ENCODE peak calls at places on chromosomes 2 and 18, in four cellular contexts. One of them, this sample, is unnamed.

GRCh38 chr18:76660571-76661192 is 161.7 kb upstream of the ZNF236 start:
- DNase-seq in Peyer's patch: no peak
- DNase-seq in AG04450: no peak
- DNase-seq in adrenal gland: no peak
- DNase-seq in this sample: no peak

GRCh38 chr18:45590060-45590537 is 25.2 kb upstream of the SLC14A2 start:
- DNase-seq in Peyer's patch: no peak
- DNase-seq in adrenal gland: no peak
- DNase-seq in AG04450: no peak
- DNase-seq in this sample: no peak

GRCh38 chr2:160911258-160911657 is 249.0 kb upstream of the TANK start:
- DNase-seq in Peyer's patch: no peak
- DNase-seq in AG04450: no peak
- DNase-seq in adrenal gland: no peak
- DNase-seq in this sample: no peak

GRCh38 chr2:98467082-98467536 is 22.5 kb downstream of the INPP4A start:
- DNase-seq in AG04450: no peak
- DNase-seq in Peyer's patch: peak
- DNase-seq in adrenal gland: no peak
- DNase-seq in this sample: no peak

GRCh38 chr2:101574622-101575021 is 99.7 kb upstream of the RFX8 start:
- DNase-seq in Peyer's patch: no peak
- DNase-seq in AG04450: no peak
- DNase-seq in adrenal gland: no peak
- DNase-seq in this sample: no peak

GRCh38 chr2:10454505-10454904 is 6.4 kb upstream of the ODC1 start:
- DNase-seq in AG04450: no peak
- DNase-seq in adrenal gland: no peak
- DNase-seq in Peyer's patch: no peak
- DNase-seq in this sample: no peak

GRCh38 chr2:218051908-218052307 is 17.1 kb upstream of the RUFY4 start:
- DNase-seq in AG04450: no peak
- DNase-seq in adrenal gland: no peak
- DNase-seq in Peyer's patch: no peak
- DNase-seq in this sample: no peak

GRCh38 chr2:207183506-207183905 is 17.8 kb upstream of the KLF7 start:
- DNase-seq in Peyer's patch: no peak
- DNase-seq in AG04450: no peak
- DNase-seq in adrenal gland: no peak
- DNase-seq in this sample: no peak

GRCh38 chr18:77127769-77128671 is 4.6 kb downstream of the MBP start:
- DNase-seq in adrenal gland: no peak
- DNase-seq in Peyer's patch: peak
- DNase-seq in AG04450: peak
- DNase-seq in this sample: peak

GRCh38 chr2:205734436-205734835 is 52.1 kb downstream of the NRP2 start:
- DNase-seq in adrenal gland: peak
- DNase-seq in AG04450: peak
- DNase-seq in Peyer's patch: no peak
- DNase-seq in this sample: no peak

GRCh38 chr2:26614205-26615128 is 26.7 kb downstream of the CIB4 start:
- DNase-seq in Peyer's patch: peak
- DNase-seq in AG04450: no peak
- DNase-seq in adrenal gland: peak
- DNase-seq in this sample: no peak

GRCh38 chr2:73983322-73984202 is 1.1 kb upstream of the TET3 start:
- DNase-seq in adrenal gland: no peak
- DNase-seq in AG04450: no peak
- DNase-seq in Peyer's patch: peak
- DNase-seq in this sample: no peak
- TF ChIP-seq CTCF in adrenal gland: no peak
- TF ChIP-seq CTCF in AG04450: no peak
- TF ChIP-seq CTCF in Peyer's patch: peak
- TF ChIP-seq CTCF in this sample: no peak

GRCh38 chr2:66437055-66437454 is 2.1 kb downstream of the MEIS1 start:
- DNase-seq in adrenal gland: no peak
- DNase-seq in AG04450: no peak
- DNase-seq in Peyer's patch: no peak
- DNase-seq in this sample: no peak

GRCh38 chr2:66438498-66439290 is 3.8 kb downstream of the MEIS1 start:
- DNase-seq in AG04450: no peak
- DNase-seq in adrenal gland: no peak
- DNase-seq in Peyer's patch: no peak
- DNase-seq in this sample: no peak

GRCh38 chr2:66436546-66436945 is 1.6 kb downstream of the MEIS1 start:
- DNase-seq in Peyer's patch: no peak
- DNase-seq in adrenal gland: no peak
- DNase-seq in AG04450: no peak
- DNase-seq in this sample: no peak

GRCh38 chr2:66439291-66440010 is 4.5 kb downstream of the MEIS1 start:
- DNase-seq in adrenal gland: peak
- DNase-seq in Peyer's patch: no peak
- DNase-seq in AG04450: no peak
- DNase-seq in this sample: no peak

DNA sequence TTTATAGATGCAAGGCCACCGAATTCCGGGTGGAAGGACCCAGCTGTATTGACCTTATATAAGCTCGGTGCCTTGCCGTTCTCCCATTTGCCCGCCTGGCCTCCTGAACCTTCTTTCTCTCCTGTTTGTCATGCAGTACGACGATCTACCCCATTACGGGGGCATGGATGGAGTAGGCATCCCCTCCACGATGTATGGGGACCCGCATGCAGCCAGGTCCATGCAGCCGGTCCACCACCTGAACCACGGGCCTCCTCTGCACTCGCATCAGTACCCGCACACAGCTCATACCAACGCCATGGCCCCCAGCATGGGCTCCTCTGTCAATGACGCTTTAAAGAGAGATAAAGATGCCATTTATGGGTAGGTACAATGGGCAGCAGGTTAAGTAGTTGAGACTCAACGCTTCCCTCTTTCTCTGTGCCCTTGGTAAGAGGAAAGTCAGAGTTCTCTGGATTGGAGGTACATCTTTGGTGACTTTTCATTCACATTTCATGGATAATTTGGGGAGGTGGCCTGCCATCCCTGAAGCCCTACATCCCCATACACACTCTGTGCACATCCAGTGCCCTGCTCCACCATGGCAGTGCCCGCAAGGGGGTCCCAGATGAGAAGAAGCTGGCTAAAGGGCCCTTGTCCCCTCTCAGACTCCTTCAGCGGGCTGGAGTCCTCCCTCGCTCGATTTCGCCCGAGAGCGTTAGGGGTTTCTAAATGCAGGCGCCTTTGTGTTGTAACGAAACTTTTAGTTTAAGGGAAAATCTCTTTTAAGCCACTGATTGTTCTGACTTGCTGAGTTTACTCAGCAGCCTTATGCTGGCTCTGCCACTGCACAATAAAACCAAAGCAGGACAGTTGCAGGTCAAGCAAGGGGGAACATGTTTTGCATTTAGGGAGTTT is 2.9 kb downstream of the MEIS1 start:
- DNase-seq in adrenal gland: peak
- DNase-seq in Peyer's patch: no peak
- DNase-seq in AG04450: no peak
- DNase-seq in this sample: no peak
- H3K4me3 ChIP-seq in adrenal gland: peak
- H3K4me3 ChIP-seq in Peyer's patch: peak
- H3K4me3 ChIP-seq in AG04450: peak
- H3K4me3 ChIP-seq in this sample: peak

GRCh38 chr2:195956725-195957124 is 111.9 kb downstream of the DNAH7 start:
- DNase-seq in Peyer's patch: no peak
- DNase-seq in AG04450: no peak
- DNase-seq in adrenal gland: no peak
- DNase-seq in this sample: no peak

GRCh38 chr2:195967336-195967735 is 101.3 kb downstream of the DNAH7 start:
- DNase-seq in Peyer's patch: no peak
- DNase-seq in adrenal gland: no peak
- DNase-seq in AG04450: no peak
- DNase-seq in this sample: no peak

DNA sequence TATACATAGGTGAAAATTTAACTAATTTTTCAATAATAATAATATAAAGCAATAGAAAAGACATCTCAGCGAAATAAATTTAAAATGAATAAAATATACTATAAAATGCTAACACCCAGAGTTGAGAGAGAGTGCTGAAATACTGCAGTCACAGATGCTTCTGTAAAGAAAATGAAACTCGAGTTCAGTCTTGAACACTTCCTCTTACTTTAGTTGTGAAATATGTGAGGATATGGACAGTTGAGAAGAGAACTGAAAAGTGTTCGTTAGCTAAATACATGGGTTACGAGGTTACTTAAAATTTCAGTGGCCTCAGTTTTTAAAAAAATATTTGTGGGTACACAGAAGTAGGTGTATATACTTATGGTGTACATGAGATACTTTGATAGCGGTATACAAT is 106.8 kb downstream of the DNAH7 start:
- DNase-seq in Peyer's patch: no peak
- DNase-seq in AG04450: no peak
- DNase-seq in adrenal gland: no peak
- DNase-seq in this sample: no peak
- TF ChIP-seq CTCF in Peyer's patch: no peak
- TF ChIP-seq CTCF in AG04450: no peak
- TF ChIP-seq CTCF in adrenal gland: no peak
- TF ChIP-seq CTCF in this sample: no peak

GRCh38 chr2:9287400-9288059 is 80.9 kb downstream of the ASAP2 start:
- DNase-seq in AG04450: peak
- DNase-seq in adrenal gland: no peak
- DNase-seq in Peyer's patch: no peak
- DNase-seq in this sample: peak

GRCh38 chr2:9286553-9287399 is 80.2 kb downstream of the ASAP2 start:
- DNase-seq in Peyer's patch: no peak
- DNase-seq in AG04450: no peak
- DNase-seq in adrenal gland: no peak
- DNase-seq in this sample: no peak

GRCh38 chr2:9285921-9286320 is 79.3 kb downstream of the ASAP2 start:
- DNase-seq in Peyer's patch: no peak
- DNase-seq in adrenal gland: no peak
- DNase-seq in AG04450: no peak
- DNase-seq in this sample: no peak

GRCh38 chr2:9288681-9289338 is 82.2 kb downstream of the ASAP2 start:
- DNase-seq in Peyer's patch: no peak
- DNase-seq in adrenal gland: no peak
- DNase-seq in AG04450: no peak
- DNase-seq in this sample: no peak

DNA sequence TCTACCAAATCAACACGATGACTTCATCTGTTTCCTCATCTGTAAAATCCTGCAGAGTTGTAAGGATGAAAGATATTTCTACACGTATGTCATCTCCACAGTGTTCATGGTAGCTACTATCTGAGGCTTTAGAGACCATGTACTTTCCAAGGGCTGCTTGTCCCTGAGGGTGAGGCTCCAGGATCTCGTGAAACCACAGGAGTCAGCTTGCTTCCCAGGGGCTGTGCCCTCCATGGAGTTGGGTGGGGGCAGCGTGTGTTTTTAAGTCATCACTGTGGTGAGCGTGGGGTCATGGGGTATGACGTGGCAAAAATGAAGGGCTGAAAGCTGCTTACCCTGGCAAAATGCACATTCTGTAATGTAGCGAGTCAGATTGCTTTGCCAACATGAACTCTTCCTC is 81.6 kb downstream of the ASAP2 start:
- DNase-seq in Peyer's patch: no peak
- DNase-seq in AG04450: peak
- DNase-seq in adrenal gland: no peak
- DNase-seq in this sample: peak
- H3K4me3 ChIP-seq in Peyer's patch: no peak
- H3K4me3 ChIP-seq in AG04450: no peak
- H3K4me3 ChIP-seq in adrenal gland: no peak
- H3K4me3 ChIP-seq in this sample: no peak

GRCh38 chr2:71483246-71483645 is 29.9 kb downstream of the DYSF start:
- DNase-seq in AG04450: no peak
- DNase-seq in adrenal gland: no peak
- DNase-seq in Peyer's patch: no peak
- DNase-seq in this sample: no peak

GRCh38 chr2:71481111-71481510 is 27.8 kb downstream of the DYSF start:
- DNase-seq in adrenal gland: no peak
- DNase-seq in AG04450: no peak
- DNase-seq in Peyer's patch: peak
- DNase-seq in this sample: no peak

GRCh38 chr2:71479261-71479660 is 25.9 kb downstream of the DYSF start:
- DNase-seq in Peyer's patch: peak
- DNase-seq in AG04450: no peak
- DNase-seq in adrenal gland: no peak
- DNase-seq in this sample: no peak

GRCh38 chr2:71484354-71484753 is 31.0 kb downstream of the DYSF start:
- DNase-seq in Peyer's patch: no peak
- DNase-seq in AG04450: no peak
- DNase-seq in adrenal gland: no peak
- DNase-seq in this sample: no peak

GRCh38 chr2:71482055-71482454 is 28.7 kb downstream of the DYSF start:
- DNase-seq in adrenal gland: no peak
- DNase-seq in AG04450: no peak
- DNase-seq in Peyer's patch: no peak
- DNase-seq in this sample: no peak
- TF ChIP-seq CTCF in adrenal gland: no peak
- TF ChIP-seq CTCF in AG04450: peak
- TF ChIP-seq CTCF in Peyer's patch: no peak
- TF ChIP-seq CTCF in this sample: no peak

GRCh38 chr2:212644195-212644837 is 105.7 kb upstream of the ERBB4 start:
- DNase-seq in adrenal gland: no peak
- DNase-seq in Peyer's patch: no peak
- DNase-seq in AG04450: no peak
- DNase-seq in this sample: no peak

GRCh38 chr2:212649646-212650045 is 111.0 kb upstream of the ERBB4 start:
- DNase-seq in AG04450: no peak
- DNase-seq in Peyer's patch: no peak
- DNase-seq in adrenal gland: no peak
- DNase-seq in this sample: no peak

GRCh38 chr2:212646698-212647097 is 108.1 kb upstream of the ERBB4 start:
- DNase-seq in Peyer's patch: no peak
- DNase-seq in AG04450: peak
- DNase-seq in adrenal gland: no peak
- DNase-seq in this sample: no peak
- H3K4me3 ChIP-seq in Peyer's patch: no peak
- H3K4me3 ChIP-seq in AG04450: no peak
- H3K4me3 ChIP-seq in adrenal gland: no peak
- H3K4me3 ChIP-seq in this sample: no peak

GRCh38 chr2:187500585-187501359 is 52.7 kb upstream of the CALCRL start:
- DNase-seq in adrenal gland: no peak
- DNase-seq in AG04450: peak
- DNase-seq in Peyer's patch: no peak
- DNase-seq in this sample: no peak
- TF ChIP-seq CTCF in adrenal gland: no peak
- TF ChIP-seq CTCF in AG04450: peak
- TF ChIP-seq CTCF in Peyer's patch: peak
- TF ChIP-seq CTCF in this sample: peak

This sample was measured in HFF-Myc.